ENCODE peak calls at places on chromosome 5, in nine cellular contexts. X, K, J, T, L, R, V, G and D are unnamed samples.
A peak's percentile ranks its signal among the peaks of the same experiment; 100 is the strongest.

GRCh38 chr5:136070486-136071285 is 41.9 kb downstream of the TGFBI start:
- DNase-seq in L (no peak), V (peak; percentile 35), J (no peak), T (peak; percentile 53), G (no peak), R (no peak), K (no peak), X (no peak), D (no peak)

GRCh38 chr5:1514027-1514818 is 9.5 kb downstream of the LPCAT1 start:
- DNase-seq in X (no peak), V (no peak), T (no peak), L (no peak), G (no peak), K (peak; percentile 59), R (peak; percentile 34), J (no peak), D (peak; percentile 51)

GRCh38 chr5:79357401-79357800 is 121.5 kb downstream of the JMY start:
- DNase-seq in R (no peak), T (no peak), X (no peak), G (no peak), V (no peak), K (no peak), J (no peak), L (no peak), D (no peak)

GRCh38 chr5:139565411-139566305 is 4.5 kb downstream of the UBE2D2 start:
- DNase-seq in R (no peak), L (no peak), J (peak; percentile 56), K (no peak), X (no peak), G (no peak), T (no peak), V (no peak), D (no peak)

GRCh38 chr5:1666812-1667588 is 132.6 kb downstream of the MRPL36 start:
- DNase-seq in X (peak; percentile 33), K (no peak), T (no peak), L (peak; percentile 92), R (no peak), G (peak; percentile 58), V (no peak), J (peak; percentile 71), D (no peak)

GRCh38 chr5:101915559-101915958 is 380.5 kb downstream of the SLCO4C1 start:
- DNase-seq in L (no peak), V (no peak), R (no peak), J (peak; percentile 20), G (peak; percentile 1), K (no peak), X (no peak), T (peak; percentile 1), D (no peak)

GRCh38 chr5:135471726-135472125 is 19.6 kb upstream of the TIFAB start:
- DNase-seq in V (no peak), T (no peak), K (peak; percentile 29), J (no peak), G (no peak), X (no peak), R (no peak), L (no peak), D (peak; percentile 15)

GRCh38 chr5:167489202-167489601 is 802.2 kb upstream of the WWC1 start:
- DNase-seq in T (peak; percentile 25), G (no peak), V (peak; percentile 76), K (no peak), J (no peak), L (no peak), R (no peak), X (no peak), D (no peak)

GRCh38 chr5:36301858-36302603 is at the start of gene RANBP3L:
- DNase-seq in J (peak; percentile 14), R (no peak), V (peak; percentile 65), L (peak; percentile 44), K (no peak), G (no peak), T (peak; percentile 38), X (no peak), D (no peak)

GRCh38 chr5:56751914-56752313 is 63.4 kb upstream of the MAP3K1 start:
- DNase-seq in K (no peak), G (no peak), J (no peak), X (no peak), L (no peak), T (no peak), V (no peak), R (no peak), D (no peak)

GRCh38 chr5:181024245-181025029 is 15.6 kb upstream of the BTNL9 start:
- DNase-seq in X (no peak), T (peak; percentile 48), L (no peak), G (no peak), K (no peak), J (no peak), R (no peak), V (no peak), D (no peak)

GRCh38 chr5:140565024-140565779 is 574 bp downstream of the SLC35A4 start:
- DNase-seq in T (peak; percentile 50), X (no peak), L (no peak), K (no peak), V (peak; percentile 48), J (no peak), R (no peak), G (no peak), D (no peak)

GRCh38 chr5:167950126-167950721 is 341.2 kb upstream of the WWC1 start:
- DNase-seq in R (no peak), X (no peak), K (no peak), L (no peak), T (peak; percentile 50), V (no peak), G (no peak), J (no peak), D (peak; percentile 77)

GRCh38 chr5:56460681-56461191 is 227.6 kb upstream of the ANKRD55 start:
- DNase-seq in R (no peak), X (peak; percentile 15), G (no peak), V (peak; percentile 71), J (no peak), L (no peak), K (no peak), T (no peak), D (no peak)

GRCh38 chr5:132022737-132023136 is 11.3 kb upstream of the ACSL6 start:
- DNase-seq in G (no peak), R (no peak), T (peak; percentile 10), K (no peak), V (no peak), X (no peak), J (no peak), L (no peak), D (no peak)

GRCh38 chr5:154486427-154486866 is 8.4 kb upstream of the HAND1 start:
- DNase-seq in L (no peak), T (no peak), J (no peak), V (no peak), K (peak; percentile 34), R (no peak), X (peak; percentile 49), G (no peak), D (no peak)